ENCODE peak calls at places on chromosomes 6 and 20, in six cellular contexts. D is adipocyte, H is A172, A is HT1080, I is heart left ventricle, E is NCI-H2029 treated with DMSO at 0.1 percent for 48 hours. L is an unnamed sample.

GRCh38 chr6:85008311-85009015 is 244.1 kb upstream of the TBX18 start:
- DNase-seq in D (no peak), H (peak; percentile 43), A (peak; percentile 56), I (no peak), E (no peak), L (peak; percentile 4)

GRCh38 chr20:33444797-33445560 is 1.4 kb upstream of the SNTA1 start:
- DNase-seq in D (no peak), H (peak; percentile 35), A (peak; percentile 13), I (peak; percentile 47), E (no peak), L (peak; percentile 40)

GRCh38 chr20:9838035-9838377 is 870 bp downstream of the PAK5 start:
- DNase-seq in D (no peak), H (no peak), A (no peak), I (no peak), E (no peak), L (no peak)

GRCh38 chr20:2800590-2801458 is at the start of gene CPXM1:
- DNase-seq in D (peak; percentile 6), H (no peak), A (no peak), I (no peak), E (peak; percentile 4), L (no peak)

GRCh38 chr6:40947876-40948514 is 91.0 kb downstream of the UNC5CL start:
- DNase-seq in D (peak; percentile 68), H (peak; percentile 68), A (peak; percentile 96), I (no peak), E (no peak), L (peak; percentile 90)

GRCh38 chr20:49132995-49133451 is 55.1 kb downstream of the STAU1 start:
- DNase-seq in D (peak; percentile 89), H (peak; percentile 75), A (peak; percentile 58), I (no peak), E (peak; percentile 35), L (peak; percentile 85)

GRCh38 chr20:6142348-6142993 is 19.6 kb upstream of the FERMT1 start:
- DNase-seq in D (peak; percentile 83), H (peak; percentile 59), A (peak; percentile 28), I (peak; percentile 28), E (peak; percentile 48), L (peak; percentile 62)

GRCh38 chr6:138663892-138664291 is 109.7 kb upstream of the CCDC28A start:
- DNase-seq in D (no peak), H (no peak), A (no peak), I (no peak), E (no peak), L (no peak)

GRCh38 chr20:17374086-17374485 is 147.2 kb downstream of the PCSK2 start:
- DNase-seq in D (no peak), H (no peak), A (no peak), I (no peak), E (no peak), L (no peak)

GRCh38 chr6:102841055-102841454 is 1447.5 kb downstream of the GRIK2 start:
- DNase-seq in D (no peak), H (no peak), A (no peak), I (no peak), E (no peak), L (no peak)

GRCh38 chr6:89927788-89928565 is 33.7 kb downstream of the GJA10 start:
- DNase-seq in D (no peak), H (no peak), A (peak; percentile 75), I (no peak), E (no peak), L (peak; percentile 9)

GRCh38 chr20:3973705-3974104 is 41.7 kb downstream of the RNF24 start:
- DNase-seq in D (peak; percentile 32), H (no peak), A (no peak), I (no peak), E (no peak), L (no peak)

GRCh38 chr6:28910901-28911680 is 12.7 kb downstream of the TRIM27 start:
- DNase-seq in D (no peak), H (no peak), A (no peak), I (no peak), E (no peak), L (peak; percentile 40)

GRCh38 chr20:32945710-32946221 is 58.5 kb downstream of the SUN5 start:
- DNase-seq in D (peak; percentile 60), H (peak; percentile 20), A (peak; percentile 46), I (no peak), E (no peak), L (peak; percentile 38)

GRCh38 chr6:129920103-129920798 is 59.1 kb upstream of the TMEM244 start:
- DNase-seq in D (peak; percentile 43), H (no peak), A (no peak), I (no peak), E (no peak), L (peak; percentile 11)

GRCh38 chr20:41309817-41310216 is 7.7 kb downstream of the ZHX3 start:
- DNase-seq in D (no peak), H (peak; percentile 83), A (peak; percentile 95), I (no peak), E (no peak), L (peak; percentile 99)

GRCh38 chr20:412081-412480 is 4.0 kb downstream of the RBCK1 start:
- DNase-seq in D (no peak), H (no peak), A (no peak), I (no peak), E (no peak), L (no peak)

GRCh38 chr20:10555865-10556308 is 117.9 kb downstream of the JAG1 start:
- DNase-seq in D (peak; percentile 59), H (peak; percentile 76), A (peak; percentile 57), I (no peak), E (no peak), L (peak; percentile 89)

GRCh38 chr6:134945045-134945444 is 4.9 kb downstream of the ALDH8A1 start:
- DNase-seq in D (no peak), H (no peak), A (no peak), I (no peak), E (no peak), L (no peak)

GRCh38 chr6:158756126-158756525 is 63.0 kb downstream of the EZR start:
- DNase-seq in D (no peak), H (no peak), A (no peak), I (no peak), E (no peak), L (no peak)

GRCh38 chr6:29563435-29563834 is 3.9 kb upstream of the UBD start:
- DNase-seq in D (no peak), H (no peak), A (no peak), I (no peak), E (no peak), L (no peak)

GRCh38 chr6:105069821-105070445 is 109.9 kb downstream of the POPDC3 start:
- DNase-seq in D (no peak), H (peak; percentile 6), A (peak; percentile 30), I (no peak), E (no peak), L (peak; percentile 18)

GRCh38 chr6:155116571-155116910 is 121.4 kb downstream of the TIAM2 start:
- DNase-seq in D (no peak), H (no peak), A (no peak), I (no peak), E (no peak), L (no peak)

GRCh38 chr6:168165373-168165772 is 86.4 kb upstream of the FRMD1 start:
- DNase-seq in D (no peak), H (peak; percentile 58), A (no peak), I (peak; percentile 44), E (no peak), L (peak; percentile 42)

GRCh38 chr6:129598244-129599187 is 111.5 kb downstream of the ARHGAP18 start:
- DNase-seq in D (peak; percentile 89), H (peak; percentile 67), A (peak; percentile 72), I (no peak), E (peak; percentile 5), L (peak; percentile 73)

GRCh38 chr20:57088436-57088835 is 178.0 kb downstream of the BMP7 start:
- DNase-seq in D (peak; percentile 7), H (no peak), A (no peak), I (no peak), E (no peak), L (no peak)

GRCh38 chr20:57458400-57459160 is 66.4 kb downstream of the CTCFL start:
- DNase-seq in D (peak; percentile 13), H (no peak), A (no peak), I (no peak), E (no peak), L (peak; percentile 24)

GRCh38 chr6:90393232-90393884 is 96.7 kb upstream of the BACH2 start:
- DNase-seq in D (peak; percentile 85), H (peak; percentile 55), A (peak; percentile 70), I (no peak), E (peak; percentile 5), L (peak; percentile 34)

GRCh38 chr20:59268827-59269226 is 31.6 kb upstream of the EDN3 start:
- DNase-seq in D (no peak), H (no peak), A (no peak), I (no peak), E (no peak), L (no peak)

GRCh38 chr6:80143312-80143960 is 37.0 kb downstream of the BCKDHB start:
- DNase-seq in D (peak; percentile 94), H (peak; percentile 87), A (peak; percentile 87), I (peak; percentile 69), E (peak; percentile 30), L (peak; percentile 98)

GRCh38 chr20:49278817-49279676 is 1.2 kb upstream of the ZNFX1 start:
- DNase-seq in D (peak; percentile 65), H (peak; percentile 27), A (peak; percentile 54), I (peak; percentile 36), E (no peak), L (no peak)

GRCh38 chr20:35134472-35134871 is 12.7 kb downstream of the EDEM2 start:
- DNase-seq in D (no peak), H (no peak), A (no peak), I (peak; percentile 55), E (no peak), L (no peak)

GRCh38 chr20:50410343-50410742 is 99.8 kb upstream of the PTPN1 start:
- DNase-seq in D (no peak), H (no peak), A (no peak), I (no peak), E (no peak), L (no peak)

GRCh38 chr20:57759724-57760123 is 49.9 kb upstream of the PMEPA1 start:
- DNase-seq in D (no peak), H (no peak), A (no peak), I (no peak), E (no peak), L (no peak)

GRCh38 chr20:21173496-21174025 is 47.7 kb downstream of the KIZ start:
- DNase-seq in D (peak; percentile 8), H (peak; percentile 51), A (peak; percentile 11), I (no peak), E (no peak), L (peak; percentile 35)

GRCh38 chr20:51660741-51661608 is 107.2 kb downstream of the ATP9A start:
- DNase-seq in D (peak; percentile 77), H (peak; percentile 91), A (peak; percentile 69), I (no peak), E (no peak), L (peak; percentile 97)

GRCh38 chr20:57092112-57092899 is 174.1 kb downstream of the BMP7 start:
- DNase-seq in D (peak; percentile 66), H (peak; percentile 61), A (peak; percentile 38), I (peak; percentile 68), E (no peak), L (peak; percentile 43)

GRCh38 chr6:47242483-47243386 is 67.0 kb downstream of the TNFRSF21 start:
- DNase-seq in D (peak; percentile 75), H (peak; percentile 91), A (peak; percentile 97), I (peak; percentile 92), E (peak; percentile 60), L (peak; percentile 95)

GRCh38 chr20:3405696-3406358 is 1.6 kb downstream of the DNAAF9 start:
- DNase-seq in D (peak; percentile 28), H (no peak), A (no peak), I (no peak), E (no peak), L (no peak)